ENCODE peak calls at places on chromosomes 11 and 22, in ten cellular contexts. W, H, R, Q, K, F, A, V, G and E are unnamed samples.

GRCh38 chr11:75853971-75854370 is 39.0 kb downstream of the UVRAG start:
- DNase-seq in W (no peak), H (no peak), R (no peak), Q (no peak), K (no peak), F (no peak), A (no peak), V (no peak), G (no peak), E (no peak)

GRCh38 chr11:68048681-68049508 is 10.1 kb downstream of the TCIRG1 start:
- DNase-seq in W (no peak), H (no peak), R (no peak), Q (no peak), K (no peak), F (no peak), A (no peak), V (no peak), G (peak; percentile 61), E (no peak)

GRCh38 chr11:78651136-78651775 is 76.6 kb upstream of the NARS2 start:
- DNase-seq in W (no peak), H (no peak), R (no peak), Q (no peak), K (no peak), F (no peak), A (peak; percentile 19), V (no peak), G (no peak), E (no peak)

GRCh38 chr11:1483445-1483961 is 3.1 kb downstream of the MOB2 start:
- DNase-seq in W (no peak), H (peak; percentile 92), R (no peak), Q (no peak), K (peak; percentile 23), F (no peak), A (no peak), V (no peak), G (peak; percentile 87), E (no peak)

GRCh38 chr11:133990501-133990900 is 33.7 kb upstream of the IGSF9B start:
- DNase-seq in W (no peak), H (no peak), R (no peak), Q (no peak), K (no peak), F (no peak), A (no peak), V (no peak), G (no peak), E (no peak)

GRCh38 chr11:43984519-43985385 is 42.3 kb downstream of the C11orf96 start:
- DNase-seq in W (peak; percentile 35), H (no peak), R (no peak), Q (no peak), K (peak; percentile 78), F (no peak), A (peak; percentile 81), V (no peak), G (no peak), E (no peak)

GRCh38 chr11:57643802-57644201 is 5.9 kb downstream of the YPEL4 start:
- DNase-seq in W (no peak), H (no peak), R (no peak), Q (no peak), K (no peak), F (no peak), A (no peak), V (no peak), G (no peak), E (no peak)

GRCh38 chr11:96149743-96150555 is 193.0 kb downstream of the MAML2 start:
- DNase-seq in W (no peak), H (no peak), R (no peak), Q (no peak), K (no peak), F (peak; percentile 92), A (no peak), V (no peak), G (no peak), E (no peak)

GRCh38 chr11:84089072-84090057 is 803.2 kb upstream of the CCDC90B start:
- DNase-seq in W (no peak), H (no peak), R (no peak), Q (no peak), K (no peak), F (no peak), A (no peak), V (no peak), G (no peak), E (no peak)

GRCh38 chr22:36194971-36195370 is 6.6 kb downstream of the APOL4 start:
- DNase-seq in W (peak; percentile 57), H (no peak), R (peak; percentile 49), Q (no peak), K (peak; percentile 58), F (peak; percentile 65), A (peak; percentile 67), V (peak; percentile 64), G (peak; percentile 88), E (peak; percentile 59)

GRCh38 chr22:23166841-23167610 is 13.3 kb upstream of the BCR start:
- DNase-seq in W (no peak), H (no peak), R (no peak), Q (no peak), K (no peak), F (no peak), A (no peak), V (no peak), G (no peak), E (no peak)

GRCh38 chr11:86818466-86819282 is 18.3 kb downstream of the PRSS23 start:
- DNase-seq in W (no peak), H (no peak), R (peak; percentile 7), Q (no peak), K (no peak), F (peak; percentile 73), A (no peak), V (no peak), G (no peak), E (no peak)

GRCh38 chr11:63745304-63746170 is 23.0 kb downstream of the ZFTA start:
- DNase-seq in W (no peak), H (no peak), R (no peak), Q (no peak), K (no peak), F (no peak), A (no peak), V (no peak), G (no peak), E (no peak)

GRCh38 chr11:96014234-96014633 is 90.3 kb upstream of the MTMR2 start:
- DNase-seq in W (no peak), H (no peak), R (peak; percentile 70), Q (no peak), K (no peak), F (peak; percentile 74), A (no peak), V (no peak), G (no peak), E (no peak)

GRCh38 chr11:125968363-125968762 is 22.5 kb downstream of the VSIG10L2 start:
- DNase-seq in W (no peak), H (no peak), R (peak; percentile 33), Q (no peak), K (no peak), F (no peak), A (no peak), V (no peak), G (no peak), E (no peak)

DNA sequence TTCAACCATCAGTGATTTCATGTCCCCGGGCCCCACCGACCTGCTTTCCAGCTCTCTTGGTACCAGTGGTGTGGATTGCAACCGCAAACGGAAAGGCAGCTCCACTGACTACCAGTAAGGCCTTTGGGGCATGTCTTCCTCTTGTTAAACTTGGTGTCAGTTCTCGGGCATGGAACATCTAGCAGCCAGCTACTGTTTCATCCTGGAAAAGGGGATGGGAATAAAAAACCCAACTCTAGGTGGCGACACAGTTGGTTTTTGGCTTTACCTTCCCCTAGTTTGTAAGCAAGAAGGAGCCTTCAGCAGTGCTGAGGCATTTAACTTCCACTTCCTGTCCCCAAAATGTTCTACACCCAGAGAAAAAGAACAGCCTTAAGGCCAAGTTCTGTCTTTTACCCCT is 76.7 kb downstream of the BMAL1 start:
- DNase-seq in W (no peak), H (no peak), R (no peak), Q (no peak), K (no peak), F (no peak), A (no peak), V (no peak), G (no peak), E (no peak)
- TF ChIP-seq CTCF in W (no peak), H (peak; percentile 7), R (peak; percentile 50), Q (no peak), K (peak; percentile 12), F (no peak), A (no peak), V (no peak), G (no peak), E (no peak)

GRCh38 chr11:121372671-121373429 is 79.3 kb upstream of the SORL1 start:
- DNase-seq in W (no peak), H (no peak), R (peak; percentile 18), Q (no peak), K (no peak), F (no peak), A (no peak), V (no peak), G (no peak), E (no peak)
- H3K27ac ChIP-seq in W (no peak overlapping the region), H (no peak overlapping the region), R (no peak overlapping the region), Q (no peak overlapping the region), K (no peak overlapping the region), F (no peak overlapping the region), A (no peak overlapping the region), V (no peak overlapping the region), G (no peak overlapping the region), E (no peak overlapping the region)

GRCh38 chr11:114317738-114318137 is 21.5 kb downstream of the NNMT start:
- DNase-seq in W (no peak), H (peak; percentile 80), R (no peak), Q (no peak), K (no peak), F (peak; percentile 60), A (no peak), V (no peak), G (no peak), E (no peak)

GRCh38 chr11:114319716-114320328 is 23.6 kb downstream of the NNMT start:
- DNase-seq in W (no peak), H (no peak), R (no peak), Q (no peak), K (no peak), F (no peak), A (no peak), V (no peak), G (no peak), E (no peak)

GRCh38 chr11:114318361-114318760 is 22.2 kb downstream of the NNMT start:
- DNase-seq in W (no peak), H (no peak), R (no peak), Q (no peak), K (no peak), F (no peak), A (no peak), V (no peak), G (no peak), E (no peak)

GRCh38 chr11:114322934-114323333 is 26.7 kb downstream of the NNMT start:
- DNase-seq in W (no peak), H (no peak), R (no peak), Q (no peak), K (no peak), F (no peak), A (no peak), V (no peak), G (no peak), E (no peak)

GRCh38 chr11:114321621-114322257 is 25.5 kb downstream of the NNMT start:
- DNase-seq in W (no peak), H (peak; percentile 90), R (no peak), Q (no peak), K (no peak), F (peak; percentile 94), A (no peak), V (no peak), G (no peak), E (no peak)
- H3K4me3 ChIP-seq in W (no peak overlapping the region), H (no peak overlapping the region), R (no peak overlapping the region), Q (peak overlapping the region; percentile 33), K (no peak overlapping the region), F (no peak overlapping the region), A (no peak overlapping the region), V (no peak overlapping the region), G (no peak overlapping the region), E (no peak overlapping the region)

GRCh38 chr11:16596231-16596630 is 142.2 kb upstream of the C11orf58 start:
- DNase-seq in W (no peak), H (no peak), R (no peak), Q (no peak), K (no peak), F (no peak), A (no peak), V (no peak), G (no peak), E (no peak)
- TF ChIP-seq CTCF in W (no peak), H (no peak), R (no peak), Q (no peak), K (no peak), F (no peak), A (no peak), V (no peak), G (no peak), E (no peak)